ENCODE peak calls at places on chromosomes 5 and 9, in four cellular contexts. W is adipocyte, R is mesendoderm, L is K562. Q is an unnamed sample.

GRCh38 chr5:160036884-160037283 is 27.9 kb downstream of the TTC1 start:
- DNase-seq in W (peak; percentile 25), R (no peak), L (no peak), Q (no peak)

GRCh38 chr5:149152317-149152746 is 11.0 kb downstream of the ABLIM3 start:
- DNase-seq in W (no peak), R (peak; percentile 47), L (no peak), Q (no peak)

GRCh38 chr9:34823778-34824177 is 113.8 kb upstream of the CCL21 start:
- DNase-seq in W (no peak), R (no peak), L (no peak), Q (no peak)

GRCh38 chr9:98902925-98903324 is 40.8 kb upstream of the COL15A1 start:
- DNase-seq in W (no peak), R (no peak), L (no peak), Q (peak; percentile 22)

GRCh38 chr5:52831776-52832511 is 44.2 kb downstream of the ITGA1 start:
- DNase-seq in W (no peak), R (no peak), L (no peak), Q (no peak)

GRCh38 chr5:133925866-133926488 is 42.4 kb downstream of the C5orf15 start:
- DNase-seq in W (no peak), R (peak; percentile 81), L (no peak), Q (no peak)

GRCh38 chr9:33044677-33045282 is 19.7 kb downstream of the DNAJA1 start:
- DNase-seq in W (peak; percentile 35), R (peak; percentile 74), L (no peak), Q (peak; percentile 84)

GRCh38 chr5:106121972-106122605 is 1548.6 kb downstream of the EFNA5 start:
- DNase-seq in W (no peak), R (peak; percentile 61), L (peak; percentile 75), Q (peak; percentile 87)

GRCh38 chr5:141694479-141694878 is 12.4 kb upstream of the ARAP3 start:
- DNase-seq in W (no peak), R (no peak), L (no peak), Q (no peak)

GRCh38 chr5:149205625-149206523 is 64.6 kb downstream of the ABLIM3 start:
- DNase-seq in W (peak; percentile 69), R (no peak), L (no peak), Q (no peak)

GRCh38 chr9:134488901-134489280 is 152.7 kb upstream of the COL5A1 start:
- DNase-seq in W (no peak), R (no peak), L (no peak), Q (no peak)

GRCh38 chr5:8034852-8035251 is 165.9 kb downstream of the MTRR start:
- DNase-seq in W (no peak), R (peak; percentile 8), L (no peak), Q (peak; percentile 72)

DNA sequence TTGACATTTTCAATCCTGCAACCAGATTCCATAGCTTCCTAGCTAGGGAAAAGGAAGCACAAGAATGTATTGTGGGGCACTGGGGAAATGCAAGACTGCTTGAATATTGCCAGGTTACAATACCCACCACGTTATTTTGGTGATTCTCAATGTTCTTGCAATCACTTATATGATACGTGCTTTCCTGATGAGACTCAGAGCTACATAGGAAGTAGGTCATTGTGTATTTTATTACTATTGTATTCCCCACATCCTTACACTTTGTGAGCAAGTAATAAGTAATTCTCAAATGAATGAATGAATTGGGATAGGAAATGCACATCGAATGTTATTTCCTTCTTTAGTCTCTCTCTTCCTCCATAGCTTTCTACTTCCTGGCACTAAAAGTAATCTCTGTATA is 217.2 kb upstream of the CD180 start:
- DNase-seq in W (no peak), R (no peak), L (no peak), Q (no peak)
- H3K9ac ChIP-seq in W (no peak overlapping the region), R (no peak overlapping the region), L (no peak overlapping the region), Q (no peak overlapping the region)

DNA sequence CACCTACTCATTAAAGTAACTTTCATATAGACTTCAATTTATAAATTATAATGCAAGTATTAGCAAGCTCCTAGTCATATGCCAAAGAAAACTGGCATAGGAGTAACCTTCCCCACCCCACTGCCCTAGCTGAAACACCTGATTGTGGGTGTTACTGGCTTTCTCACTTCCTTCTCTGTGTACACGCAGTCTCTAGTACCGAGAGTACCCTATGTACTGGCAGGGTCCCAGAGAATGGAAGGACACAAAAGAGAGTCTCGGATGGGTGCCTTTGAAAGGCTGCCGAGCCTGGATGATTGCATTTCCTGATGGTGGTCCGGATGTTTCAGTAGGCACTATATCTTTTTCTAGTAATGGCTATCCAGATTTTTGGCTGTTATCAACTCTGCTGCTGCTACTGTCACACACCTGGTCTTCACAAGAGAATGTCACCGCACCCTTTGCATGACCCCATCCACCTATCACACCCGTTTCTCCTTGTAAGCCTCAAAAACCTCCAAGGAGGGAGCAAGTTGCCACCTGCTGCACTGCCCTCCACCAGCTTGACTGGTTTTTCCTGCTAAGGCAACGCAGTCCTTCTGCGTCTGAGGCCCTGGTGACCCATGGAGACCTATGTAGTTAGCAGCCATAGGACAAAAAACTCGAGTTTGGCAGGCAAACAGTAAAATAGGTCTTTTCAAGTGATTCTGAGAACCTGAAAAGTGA is 53.8 kb upstream of the CLINT1 start:
- DNase-seq in W (no peak), R (no peak), L (no peak), Q (no peak)
- H3K9ac ChIP-seq in W (no peak overlapping the region), R (no peak overlapping the region), L (no peak overlapping the region), Q (no peak overlapping the region)

GRCh38 chr9:77097335-77097734 is 77.9 kb downstream of the FOXB2 start:
- DNase-seq in W (no peak), R (no peak), L (no peak), Q (no peak)

GRCh38 chr9:77094150-77094549 is 74.7 kb downstream of the FOXB2 start:
- DNase-seq in W (no peak), R (no peak), L (no peak), Q (no peak)

DNA sequence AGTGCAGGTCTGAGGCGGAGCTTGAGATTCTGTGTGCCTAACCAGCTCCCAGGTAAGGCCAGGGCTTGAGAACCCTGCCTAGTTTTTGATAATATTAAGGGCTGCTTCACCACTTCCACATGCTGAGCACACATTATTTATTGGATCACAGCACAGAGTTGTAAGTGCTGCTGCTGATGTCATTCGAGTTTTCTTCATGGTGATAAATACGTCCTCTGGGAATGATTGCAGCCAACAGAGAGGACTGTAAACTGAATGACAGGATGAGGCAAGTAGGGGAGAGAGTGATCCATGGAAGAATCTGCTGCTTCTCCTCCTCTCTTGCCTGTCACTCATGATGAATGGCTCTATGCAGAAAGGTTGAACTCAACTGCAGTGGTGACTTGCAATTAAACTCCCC is 77.9 kb upstream of the VPS13A start:
- DNase-seq in W (no peak), R (no peak), L (no peak), Q (no peak)
- H3K9ac ChIP-seq in W (no peak overlapping the region), R (no peak overlapping the region), L (no peak overlapping the region), Q (no peak overlapping the region)

GRCh38 chr9:97744710-97745708 is 47.9 kb upstream of the XPA start:
- DNase-seq in W (no peak), R (peak; percentile 47), L (peak; percentile 56), Q (peak; percentile 84)

GRCh38 chr9:97749928-97750327 is 52.8 kb upstream of the XPA start:
- DNase-seq in W (no peak), R (no peak), L (no peak), Q (no peak)

GRCh38 chr9:97751510-97751909 is 54.4 kb upstream of the XPA start:
- DNase-seq in W (no peak), R (no peak), L (no peak), Q (no peak)

GRCh38 chr9:97747201-97747965 is 50.2 kb upstream of the XPA start:
- DNase-seq in W (peak; percentile 61), R (peak; percentile 44), L (no peak), Q (no peak)

GRCh38 chr9:97748525-97748924 is 51.4 kb upstream of the XPA start:
- DNase-seq in W (no peak), R (no peak), L (no peak), Q (no peak)
- H3K9ac ChIP-seq in W (no peak overlapping the region), R (no peak overlapping the region), L (no peak overlapping the region), Q (no peak overlapping the region)

DNA sequence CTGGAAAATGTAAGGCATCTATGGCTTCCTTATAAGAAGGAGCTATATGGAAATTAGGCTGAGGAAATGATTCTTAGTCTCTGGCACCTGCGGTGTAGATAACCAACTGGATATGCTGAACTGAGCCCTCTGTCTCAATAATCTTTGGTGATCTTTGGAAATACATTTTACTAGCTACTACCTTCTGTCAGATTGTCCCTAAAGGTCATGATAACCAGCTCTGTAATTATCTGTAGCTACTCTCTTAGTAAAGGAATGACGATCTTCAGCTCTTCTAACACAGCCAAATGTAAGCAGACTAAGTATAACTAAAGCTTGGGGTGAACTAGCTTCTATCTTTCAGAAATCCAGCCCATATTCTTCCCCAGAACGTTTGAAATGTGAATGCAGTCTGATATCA is 124.9 kb upstream of the GRHPR start:
- DNase-seq in W (no peak), R (no peak), L (no peak), Q (no peak)
- H3K9ac ChIP-seq in W (no peak overlapping the region), R (no peak overlapping the region), L (no peak overlapping the region), Q (no peak overlapping the region)

GRCh38 chr5:154039458-154039829 is 677 bp downstream of the MFAP3 start:
- DNase-seq in W (no peak), R (no peak), L (no peak), Q (no peak)
- H3K9ac ChIP-seq in W (peak overlapping the region; percentile 92), R (peak overlapping the region; percentile 89), L (peak overlapping the region; percentile 98), Q (peak overlapping the region; percentile 81)

GRCh38 chr5:132002701-132003100 is 8.8 kb downstream of the ACSL6 start:
- DNase-seq in W (no peak), R (peak; percentile 18), L (no peak), Q (no peak)
- H3K9ac ChIP-seq in W (no peak overlapping the region), R (peak overlapping the region; percentile 24), L (peak overlapping the region; percentile 14), Q (no peak overlapping the region)

GRCh38 chr9:128027705-128028104 is 39.4 kb downstream of the NAIF1 start:
- DNase-seq in W (no peak), R (no peak), L (no peak), Q (no peak)
- H3K9ac ChIP-seq in W (no peak overlapping the region), R (no peak overlapping the region), L (no peak overlapping the region), Q (no peak overlapping the region)

GRCh38 chr5:151742870-151743294 is 15.5 kb downstream of the ATOX1 start:
- DNase-seq in W (peak; percentile 87), R (peak; percentile 91), L (peak; percentile 35), Q (peak; percentile 86)
- H3K9ac ChIP-seq in W (peak overlapping the region; percentile 85), R (no peak overlapping the region), L (no peak overlapping the region), Q (no peak overlapping the region)

DNA sequence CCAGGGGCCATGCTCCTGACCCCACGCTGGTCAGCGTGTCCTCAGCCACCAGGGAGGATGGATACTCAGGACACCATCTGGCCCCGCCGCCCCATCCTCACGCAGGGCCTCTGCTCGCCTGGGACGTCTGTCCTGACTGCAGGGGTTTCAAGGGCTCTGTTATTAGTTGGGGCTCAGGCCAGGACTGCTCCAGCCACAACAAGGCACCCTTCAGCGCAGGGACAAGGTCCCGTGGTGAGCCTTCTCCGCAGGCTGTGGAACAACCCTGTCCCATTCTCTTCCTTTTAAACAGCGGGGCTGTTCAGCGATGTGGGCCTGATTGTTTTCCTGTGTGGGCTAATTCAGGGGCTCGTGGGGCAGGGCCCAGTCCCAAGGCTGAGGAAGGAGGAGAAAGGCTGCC is 61.6 kb downstream of the SEMA4D start:
- DNase-seq in W (no peak), R (no peak), L (no peak), Q (peak; percentile 51)
- H3K9ac ChIP-seq in W (no peak overlapping the region), R (no peak overlapping the region), L (no peak overlapping the region), Q (no peak overlapping the region)